ENCODE peak calls at places on chromosomes 13 and 19, in ten cellular contexts. X is iPS DF 6.9; R is mesenchymal stem cell; V is Peyer's patch; N is adipocyte; U is PC-3; L is suprapubic skin; W is right cardiac atrium; B is body of pancreas; C is CD4-positive, alpha-beta memory T cell. P is an unnamed sample.
A peak's percentile ranks its signal among the peaks of the same experiment; 100 is the strongest.

GRCh38 chr13:101985321-101985720 is 416.5 kb downstream of the FGF14 start:
- DNase-seq in X (no peak), R (no peak), V (no peak), N (no peak), U (no peak), L (no peak), W (no peak), B (no peak), C (no peak), P (no peak)

GRCh38 chr13:48853381-48854102 is 122.2 kb upstream of the FNDC3A start:
- DNase-seq in X (no peak), R (peak; percentile 71), V (no peak), N (peak; percentile 41), U (no peak), L (no peak), W (no peak), B (no peak), C (no peak), P (no peak)

GRCh38 chr13:101979825-101980224 is 422.0 kb downstream of the FGF14 start:
- DNase-seq in X (no peak), R (no peak), V (no peak), N (no peak), U (no peak), L (no peak), W (no peak), B (no peak), C (no peak), P (no peak)

GRCh38 chr19:43479226-43479625 is 13.8 kb upstream of the LYPD3 start:
- DNase-seq in X (no peak), R (no peak), V (no peak), N (no peak), U (no peak), L (no peak), W (no peak), B (no peak), C (no peak), P (no peak)

GRCh38 chr13:109336730-109337129 is 449.7 kb downstream of the IRS2 start:
- DNase-seq in X (no peak), R (peak; percentile 56), V (no peak), N (peak; percentile 79), U (peak; percentile 62), L (no peak), W (no peak), B (no peak), C (no peak), P (no peak)

GRCh38 chr13:42847891-42848663 is 66.7 kb downstream of the FAM216B start:
- DNase-seq in X (no peak), R (peak; percentile 56), V (no peak), N (peak; percentile 68), U (no peak), L (no peak), W (no peak), B (no peak), C (no peak), P (no peak)

GRCh38 chr13:98532254-98532653 is 44.7 kb downstream of the STK24 start:
- DNase-seq in X (no peak), R (no peak), V (no peak), N (no peak), U (no peak), L (no peak), W (no peak), B (no peak), C (no peak), P (no peak)

GRCh38 chr13:43783820-43784219 is 3.0 kb downstream of the ENOX1 start:
- DNase-seq in X (no peak), R (peak; percentile 84), V (no peak), N (peak; percentile 57), U (peak; percentile 42), L (no peak), W (no peak), B (no peak), C (peak; percentile 23), P (no peak)

GRCh38 chr13:37369618-37370017 is 228.9 kb downstream of the POSTN start:
- DNase-seq in X (no peak), R (peak; percentile 9), V (no peak), N (peak; percentile 43), U (no peak), L (no peak), W (no peak), B (no peak), C (no peak), P (no peak)

GRCh38 chr19:46955114-46955812 is 64.4 kb upstream of the NPAS1 start:
- DNase-seq in X (no peak), R (peak; percentile 63), V (peak; percentile 47), N (peak; percentile 61), U (peak; percentile 58), L (no peak), W (no peak), B (no peak), C (peak; percentile 74), P (no peak)

GRCh38 chr13:29849071-29849541 is 1.3 kb downstream of the UBL3 start:
- DNase-seq in X (no peak), R (peak; percentile 62), V (peak; percentile 34), N (peak; percentile 66), U (peak; percentile 40), L (no peak), W (no peak), B (peak; percentile 28), C (peak; percentile 61), P (no peak)

GRCh38 chr19:47379398-47379938 is 30.4 kb downstream of the DHX34 start:
- DNase-seq in X (no peak), R (no peak), V (no peak), N (no peak), U (no peak), L (no peak), W (no peak), B (peak; percentile 35), C (no peak), P (no peak)

GRCh38 chr19:46373573-46374359 is 26.9 kb downstream of the PPP5C start:
- DNase-seq in X (no peak), R (peak; percentile 42), V (no peak), N (peak; percentile 64), U (peak; percentile 95), L (peak; percentile 87), W (peak; percentile 65), B (peak; percentile 99), C (no peak), P (peak; percentile 31)

DNA sequence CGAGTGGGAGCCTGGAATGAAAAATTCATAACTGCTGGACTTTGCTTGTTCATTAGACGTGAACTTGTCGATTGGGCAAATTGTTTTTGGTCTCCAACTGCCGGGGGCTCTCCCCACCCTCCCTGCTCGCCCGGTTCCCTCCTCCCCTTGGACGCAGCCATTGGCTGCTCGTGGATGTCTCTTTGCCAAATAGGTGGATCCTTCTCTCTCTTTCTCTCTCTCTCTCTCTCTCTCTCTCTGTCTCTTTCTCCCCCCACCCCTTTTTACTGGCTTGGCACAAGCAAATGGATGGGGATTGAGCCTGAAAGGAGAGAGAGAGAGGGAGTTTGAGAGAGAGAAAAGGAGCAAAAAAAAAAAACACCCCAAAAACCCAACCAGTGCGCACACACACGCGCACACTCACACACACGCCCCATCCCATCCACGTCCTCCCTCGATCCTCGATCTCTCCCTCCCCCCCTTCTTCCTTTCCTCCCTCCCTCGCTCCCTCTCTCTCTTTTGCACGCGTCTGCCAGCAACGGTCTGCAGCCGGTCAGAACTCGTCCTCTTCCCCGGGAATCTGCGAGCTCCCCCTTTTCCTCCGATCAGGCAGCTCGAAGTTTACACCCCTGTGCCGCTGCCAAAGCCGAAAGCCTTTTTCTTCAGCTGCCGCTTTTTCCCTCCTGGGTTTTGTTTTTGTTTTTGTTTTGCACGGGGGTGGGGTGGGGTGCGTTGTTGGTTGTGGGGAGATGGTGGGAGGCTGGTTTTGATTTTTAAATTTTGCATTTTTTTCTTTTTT is 27.8 kb downstream of the NFIX start:
- DNase-seq in X (no peak), R (peak; percentile 45), V (peak; percentile 24), N (peak; percentile 94), U (peak; percentile 94), L (peak; percentile 95), W (peak; percentile 88), B (peak; percentile 73), C (no peak), P (no peak)
- H3K27me3 ChIP-seq in X (peaks cover 81% of the 10 kb centered on the region), R (peaks cover 79% of the 10 kb centered on the region), V (no peaks in the 10 kb centered on the region), N (no peaks in the 10 kb centered on the region), U (no peaks in the 10 kb centered on the region), L (no peaks in the 10 kb centered on the region), W (no peaks in the 10 kb centered on the region), B (no peaks in the 10 kb centered on the region), C (peaks cover 13% of the 10 kb centered on the region), P (no peaks in the 10 kb centered on the region)

DNA sequence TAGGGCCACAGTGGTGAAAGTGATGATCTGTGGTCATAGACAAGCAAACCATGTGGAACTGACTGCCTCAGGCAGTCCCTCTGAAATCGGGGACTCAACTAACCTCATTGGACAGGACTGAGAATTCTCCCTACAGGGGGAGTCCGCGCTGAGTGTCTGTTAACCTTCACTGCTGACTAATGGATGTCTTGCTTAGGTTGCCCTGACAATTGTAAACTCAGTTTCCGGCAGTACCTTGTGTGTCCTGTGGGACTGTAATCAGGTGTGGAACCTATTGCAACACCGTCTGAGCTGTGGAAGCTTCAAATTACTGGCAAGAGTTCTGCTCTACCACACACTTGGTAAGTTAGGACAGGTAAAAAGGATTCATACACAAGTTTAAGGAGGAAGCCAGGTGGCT is 21.8 kb downstream of the ZNF77 start:
- DNase-seq in X (no peak), R (no peak), V (no peak), N (peak; percentile 32), U (peak; percentile 77), L (no peak), W (no peak), B (peak; percentile 78), C (no peak), P (no peak)
- H3K27me3 ChIP-seq in X (no peaks in the 10 kb centered on the region), R (no peaks in the 10 kb centered on the region), V (no peaks in the 10 kb centered on the region), N (no peaks in the 10 kb centered on the region), U (no peaks in the 10 kb centered on the region), L (no peaks in the 10 kb centered on the region), W (no peaks in the 10 kb centered on the region), B (no peaks in the 10 kb centered on the region), C (no peaks in the 10 kb centered on the region), P (no peaks in the 10 kb centered on the region)

GRCh38 chr19:53908106-53908932 is 759 bp upstream of the CACNG7 start:
- DNase-seq in X (no peak), R (no peak), V (no peak), N (peak; percentile 53), U (peak; percentile 58), L (no peak), W (peak; percentile 40), B (peak; percentile 45), C (peak; percentile 38), P (no peak)
- H3K27me3 ChIP-seq in X (peaks cover 3% of the 10 kb centered on the region), R (peaks cover 77% of the 10 kb centered on the region), V (peaks cover 21% of the 10 kb centered on the region), N (peaks cover 73% of the 10 kb centered on the region), U (peaks cover 50% of the 10 kb centered on the region), L (peaks cover 88% of the 10 kb centered on the region), W (no peaks in the 10 kb centered on the region), B (no peaks in the 10 kb centered on the region), C (peaks cover 42% of the 10 kb centered on the region), P (peaks cover 23% of the 10 kb centered on the region)

DNA sequence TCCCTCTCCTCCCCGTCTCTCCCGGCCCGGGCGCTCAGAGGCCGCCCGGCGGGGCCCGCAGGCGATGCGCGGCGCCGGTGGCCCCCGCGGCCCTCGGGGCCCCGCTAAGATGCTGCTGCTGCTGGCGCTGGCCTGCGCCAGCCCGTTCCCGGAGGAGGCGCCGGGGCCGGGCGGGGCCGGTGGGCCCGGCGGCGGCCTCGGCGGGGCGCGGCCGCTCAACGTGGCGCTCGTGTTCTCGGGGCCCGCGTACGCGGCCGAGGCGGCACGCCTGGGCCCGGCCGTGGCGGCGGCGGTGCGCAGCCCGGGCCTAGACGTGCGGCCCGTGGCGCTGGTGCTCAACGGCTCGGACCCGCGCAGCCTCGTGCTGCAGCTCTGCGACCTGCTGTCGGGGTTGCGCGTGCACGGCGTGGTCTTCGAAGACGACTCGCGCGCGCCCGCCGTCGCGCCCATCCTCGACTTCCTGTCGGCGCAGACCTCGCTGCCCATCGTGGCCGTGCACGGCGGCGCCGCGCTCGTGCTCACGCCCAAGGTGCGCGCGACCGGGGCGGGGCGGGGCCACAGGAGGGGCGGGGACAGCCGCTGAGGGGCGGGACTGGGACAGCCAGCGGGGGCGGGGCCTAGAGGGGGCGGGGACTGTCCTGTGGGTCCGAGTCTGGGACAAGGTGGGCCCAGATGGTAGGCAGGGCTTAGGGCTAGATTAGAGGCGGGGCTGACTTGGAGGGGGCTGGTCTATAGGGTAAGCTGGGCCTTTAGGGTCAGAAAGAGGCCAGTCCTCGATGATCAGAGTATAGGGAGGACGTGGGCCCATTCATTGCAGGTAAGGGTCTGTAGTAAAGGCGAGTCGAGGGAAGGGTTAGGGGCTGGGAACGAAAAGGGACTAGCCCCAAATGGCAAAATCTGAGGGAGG is 5.1 kb downstream of the GRIN2D start:
- DNase-seq in X (no peak), R (peak; percentile 78), V (peak; percentile 78), N (peak; percentile 58), U (peak; percentile 68), L (peak; percentile 89), W (peak; percentile 81), B (peak; percentile 71), C (peak; percentile 87), P (no peak)
- H3K27me3 ChIP-seq in X (peaks cover 12% of the 10 kb centered on the region), R (peaks cover 30% of the 10 kb centered on the region), V (peaks cover 35% of the 10 kb centered on the region), N (peaks cover 4% of the 10 kb centered on the region), U (no peaks in the 10 kb centered on the region), L (peaks cover 41% of the 10 kb centered on the region), W (no peaks in the 10 kb centered on the region), B (no peaks in the 10 kb centered on the region), C (peaks cover 23% of the 10 kb centered on the region), P (peaks cover 52% of the 10 kb centered on the region)